ENCODE peak calls at places on chromosome X, in eight cellular contexts. D is CD4-positive, CD25-positive, alpha-beta regulatory T cell; Q is coronary artery; O is left ventricle myocardium inferior; X is left lung; M is effector memory CD4-positive, alpha-beta T cell; N is Peyer's patch; C is testis. L is an unnamed sample.
A peak's percentile ranks its signal among the peaks of the same experiment; 100 is the strongest.

GRCh38 chrX:103356023-103356798 is at the start of gene TCEAL9:
- DNase-seq in Q (peak; percentile 83), N (no peak), X (no peak), C (peak; percentile 85), O (peak; percentile 42), M (no peak), D (no peak), L (no peak)

GRCh38 chrX:21907250-21907649 is 33.3 kb upstream of the SMS start:
- DNase-seq in D (no peak), Q (no peak), O (no peak), N (no peak), C (no peak), M (no peak), X (no peak), L (no peak)

GRCh38 chrX:119266364-119266995 is 30.4 kb downstream of the PGRMC1 start:
- DNase-seq in Q (no peak), O (no peak), M (no peak), N (no peak), D (no peak), C (peak; percentile 21), X (no peak), L (no peak)

GRCh38 chrX:44735498-44735897 is 108.3 kb upstream of the DUSP21 start:
- DNase-seq in C (no peak), N (no peak), O (no peak), M (no peak), D (no peak), Q (no peak), X (no peak), L (no peak)

GRCh38 chrX:47515941-47516649 is 33.1 kb upstream of the ZNF41 start:
- DNase-seq in N (no peak), O (no peak), Q (no peak), C (no peak), X (no peak), M (no peak), D (no peak), L (no peak)

GRCh38 chrX:9315086-9315485 is 149.8 kb upstream of the TBL1X start:
- DNase-seq in N (no peak), M (no peak), C (no peak), X (no peak), Q (no peak), D (no peak), O (no peak), L (no peak)

GRCh38 chrX:118802857-118803256 is 20.8 kb upstream of the ZCCHC12 start:
- DNase-seq in X (no peak), M (no peak), D (no peak), O (no peak), Q (no peak), N (no peak), C (no peak), L (no peak)

GRCh38 chrX:136497556-136498048 is at the start of gene HTATSF1:
- DNase-seq in C (no peak), D (no peak), O (no peak), M (no peak), X (peak; percentile 65), Q (no peak), N (no peak), L (no peak)

GRCh38 chrX:41616935-41617334 is 71.8 kb upstream of the GPR34 start:
- DNase-seq in Q (no peak), N (no peak), X (no peak), M (no peak), C (no peak), O (no peak), D (no peak), L (no peak)

GRCh38 chrX:150234126-150234525 is 129.0 kb upstream of the MAMLD1 start:
- DNase-seq in Q (peak; percentile 26), O (no peak), D (no peak), M (no peak), N (no peak), C (no peak), X (no peak), L (no peak)

GRCh38 chrX:118208476-118208875 is 91.9 kb upstream of the KLHL13 start:
- DNase-seq in M (no peak), N (no peak), D (no peak), C (no peak), X (no peak), Q (no peak), O (no peak), L (no peak)

GRCh38 chrX:106901781-106902219 is 1.3 kb downstream of the RIPPLY1 start:
- DNase-seq in O (no peak), X (no peak), M (no peak), C (no peak), Q (no peak), N (no peak), D (no peak), L (no peak)

GRCh38 chrX:155065035-155065734 is 5.8 kb downstream of the CMC4 start:
- DNase-seq in D (no peak), M (no peak), X (no peak), C (no peak), N (no peak), O (no peak), Q (no peak), L (no peak)

GRCh38 chrX:106955004-106955772 is 35.0 kb downstream of the CLDN2 start:
- DNase-seq in M (no peak), X (no peak), Q (no peak), D (no peak), N (no peak), O (no peak), C (no peak), L (no peak)

GRCh38 chrX:22122510-22122909 is 90.4 kb downstream of the PHEX start:
- DNase-seq in X (no peak), D (no peak), C (no peak), Q (no peak), N (no peak), M (no peak), O (no peak), L (no peak)

GRCh38 chrX:54776987-54777672 is 20.9 kb downstream of the ITIH6 start:
- DNase-seq in C (no peak), M (no peak), D (no peak), N (no peak), O (no peak), X (no peak), Q (no peak), L (no peak)

GRCh38 chrX:15438332-15438731 is 54.1 kb upstream of the VEGFD start:
- DNase-seq in O (no peak), D (no peak), N (no peak), Q (no peak), M (no peak), C (no peak), X (no peak), L (no peak)

GRCh38 chrX:21798677-21799219 is 40.7 kb upstream of the MBTPS2 start:
- DNase-seq in O (no peak), Q (no peak), D (no peak), N (no peak), X (no peak), C (no peak), M (no peak), L (no peak)

GRCh38 chrX:82384401-82384800 is 1123.7 kb upstream of the POU3F4 start:
- DNase-seq in O (no peak), X (no peak), N (no peak), Q (no peak), M (no peak), C (no peak), D (no peak), L (no peak)

GRCh38 chrX:111869639-111870034 is 6.3 kb upstream of the TRPC5OS start:
- DNase-seq in X (no peak), N (no peak), Q (no peak), D (no peak), M (no peak), C (peak; percentile 22), O (no peak), L (no peak)

GRCh38 chrX:150533863-150534262 is 34.6 kb upstream of the MTM1 start:
- DNase-seq in O (no peak), N (no peak), C (no peak), X (no peak), M (no peak), D (no peak), Q (no peak), L (no peak)

GRCh38 chrX:4397471-4397870 is 684.0 kb upstream of the PRKX start:
- DNase-seq in C (no peak), X (no peak), D (no peak), N (no peak), O (no peak), Q (no peak), M (no peak), L (no peak)

GRCh38 chrX:22686138-22686541 is 313.6 kb upstream of the DDX53 start:
- DNase-seq in C (peak; percentile 17), O (peak; percentile 14), M (no peak), N (no peak), D (no peak), Q (no peak), X (peak; percentile 15), L (no peak)

GRCh38 chrX:141936080-141936479 is 32.4 kb downstream of the MAGEC1 start:
- DNase-seq in M (no peak), O (no peak), N (no peak), C (no peak), Q (no peak), X (no peak), D (no peak), L (no peak)

GRCh38 chrX:134660627-134661026 is 2.4 kb upstream of the PLAC1 start:
- DNase-seq in C (no peak), Q (no peak), N (no peak), D (no peak), X (no peak), O (no peak), M (no peak), L (no peak)

GRCh38 chrX:120736989-120737388 is 107.1 kb upstream of the C1GALT1C1 start:
- DNase-seq in C (no peak), Q (no peak), O (no peak), X (no peak), N (no peak), M (no peak), D (no peak), L (no peak)
- H3K27ac ChIP-seq in C (no peak overlapping the region), Q (no peak overlapping the region), O (no peak overlapping the region), X (no peak overlapping the region), N (no peak overlapping the region), M (no peak overlapping the region), D (no peak overlapping the region), L (no peak overlapping the region)

GRCh38 chrX:125710403-125711062 is 390.9 kb downstream of the TEX13C start:
- DNase-seq in C (no peak), O (no peak), D (no peak), M (no peak), N (no peak), X (no peak), Q (no peak), L (no peak)
- H3K27ac ChIP-seq in C (no peak overlapping the region), O (no peak overlapping the region), D (no peak overlapping the region), M (no peak overlapping the region), N (no peak overlapping the region), X (no peak overlapping the region), Q (no peak overlapping the region), L (no peak overlapping the region)

DNA sequence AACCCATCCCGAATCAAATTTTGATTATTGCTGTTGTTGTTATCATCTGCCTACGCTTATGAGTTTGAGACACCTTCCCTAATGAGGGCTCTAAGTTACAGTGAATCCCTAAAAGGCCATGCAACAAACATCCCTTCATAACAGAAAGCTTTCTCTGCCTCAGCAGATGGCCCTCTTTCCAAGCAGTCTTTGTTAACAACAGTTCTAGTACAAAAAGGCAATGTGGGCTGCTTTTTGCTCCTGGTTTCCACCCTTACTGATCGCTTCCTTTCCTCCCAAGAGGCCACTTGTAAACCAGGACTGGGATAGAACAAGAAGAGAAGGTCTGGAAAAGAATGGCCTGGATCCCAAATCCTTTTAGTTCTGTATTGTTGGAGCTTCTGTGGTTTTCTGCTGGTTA is 24.2 kb downstream of the GPC4 start:
- DNase-seq in D (no peak), O (no peak), X (no peak), N (no peak), C (no peak), Q (no peak), M (no peak), L (no peak)
- H3K27ac ChIP-seq in D (no peak overlapping the region), O (no peak overlapping the region), X (no peak overlapping the region), N (no peak overlapping the region), C (no peak overlapping the region), Q (no peak overlapping the region), M (no peak overlapping the region), L (no peak overlapping the region)

GRCh38 chrX:114924423-114924822 is 93.0 kb downstream of the IL13RA2 start:
- DNase-seq in X (no peak), C (no peak), O (no peak), D (no peak), N (no peak), M (no peak), Q (no peak), L (no peak)
- H3K27ac ChIP-seq in X (no peak overlapping the region), C (no peak overlapping the region), O (no peak overlapping the region), D (no peak overlapping the region), N (no peak overlapping the region), M (no peak overlapping the region), Q (peak overlapping the region; percentile 6), L (no peak overlapping the region)

L was measured in caudate nucleus.